ENCODE peak calls at places on chromosomes 13 and 19, in six cellular contexts. B, F, O, T, L and P are unnamed samples.

GRCh38 chr19:43362179-43362578 is 8.7 kb downstream of the CD177 start:
- DNase-seq in B (no peak), F (no peak), O (no peak), T (no peak), L (peak), P (no peak)

GRCh38 chr13:70203661-70204229 is 95.5 kb upstream of the KLHL1 start:
- DNase-seq in B (no peak), F (no peak), O (no peak), T (no peak), L (peak), P (no peak)

GRCh38 chr13:29540799-29541198 is 54.7 kb downstream of the SLC7A1 start:
- DNase-seq in B (no peak), F (no peak), O (no peak), T (no peak), L (no peak), P (no peak)

GRCh38 chr13:30466358-30466714 is 600 bp upstream of the HMGB1 start:
- DNase-seq in B (no peak), F (no peak), O (no peak), T (no peak), L (peak), P (peak)

GRCh38 chr19:58572818-58573657 is at the start of gene MZF1:
- DNase-seq in B (peak), F (peak), O (peak), T (no peak), L (peak), P (peak)

GRCh38 chr19:55314396-55314795 is 10.7 kb downstream of the TMEM150B start:
- DNase-seq in B (no peak), F (no peak), O (no peak), T (no peak), L (no peak), P (no peak)

GRCh38 chr19:45346449-45346848 is 5.9 kb downstream of the KLC3 start:
- DNase-seq in B (no peak), F (no peak), O (no peak), T (no peak), L (no peak), P (no peak)

GRCh38 chr19:2798733-2799132 is 13.4 kb downstream of the THOP1 start:
- DNase-seq in B (no peak), F (no peak), O (no peak), T (no peak), L (peak), P (no peak)

GRCh38 chr13:108561152-108561551 is 68.3 kb upstream of the MYO16 start:
- DNase-seq in B (no peak), F (no peak), O (no peak), T (no peak), L (no peak), P (no peak)

GRCh38 chr13:66139701-66140100 is 1090.4 kb downstream of the PCDH9 start:
- DNase-seq in B (no peak), F (no peak), O (no peak), T (no peak), L (no peak), P (no peak)

GRCh38 chr13:26708007-26708297 is 52.6 kb downstream of the GPR12 start:
- DNase-seq in B (no peak), F (no peak), O (no peak), T (no peak), L (no peak), P (no peak)

GRCh38 chr19:40133491-40133890 is 42.7 kb upstream of the ZNF780A start:
- DNase-seq in B (no peak), F (no peak), O (no peak), T (no peak), L (no peak), P (no peak)

GRCh38 chr19:47813995-47814328 is 7.8 kb upstream of the CRX start:
- DNase-seq in B (no peak), F (no peak), O (no peak), T (no peak), L (no peak), P (no peak)

GRCh38 chr13:31094331-31095015 is 67.2 kb downstream of the HSPH1 start:
- DNase-seq in B (no peak), F (no peak), O (no peak), T (no peak), L (no peak), P (no peak)

GRCh38 chr13:44368599-44369368 is 4.8 kb upstream of the SERP2 start:
- DNase-seq in B (no peak), F (no peak), O (no peak), T (no peak), L (no peak), P (no peak)

GRCh38 chr13:36358352-36358751 is 12.2 kb upstream of the SPART start:
- DNase-seq in B (no peak), F (no peak), O (no peak), T (no peak), L (no peak), P (no peak)

GRCh38 chr19:46746281-46746965 is at the start of gene STRN4:
- DNase-seq in B (no peak), F (peak), O (no peak), T (peak), L (peak), P (peak)